ENCODE peak calls at places on chromosomes 1 and 21, in nine cellular contexts. R, O, W, D, Q, E, C, K and B are unnamed samples.

GRCh38 chr21:33655591-33656221 is 13.4 kb downstream of the ITSN1 start:
- DNase-seq in R (peak; percentile 65), W (peak; percentile 25), C (no peak), E (no peak), O (peak; percentile 92), K (no peak), Q (no peak), D (no peak), B (peak; percentile 97)

GRCh38 chr1:113394043-113394862 is 3.9 kb downstream of the MAGI3 start:
- DNase-seq in C (no peak), O (no peak), D (no peak), R (no peak), E (no peak), K (no peak), W (no peak), Q (no peak), B (no peak)

GRCh38 chr1:21779613-21780521 is 3.1 kb downstream of the USP48 start:
- DNase-seq in O (no peak), D (no peak), Q (no peak), W (no peak), E (no peak), C (no peak), K (no peak), R (no peak), B (no peak)

GRCh38 chr1:244296447-244296846 is 155.3 kb downstream of the ADSS2 start:
- DNase-seq in E (no peak), R (no peak), W (no peak), D (no peak), O (no peak), C (no peak), Q (no peak), K (no peak), B (no peak)

GRCh38 chr1:239261521-239261920 is 124.8 kb upstream of the CHRM3 start:
- DNase-seq in Q (no peak), O (no peak), W (no peak), K (no peak), E (no peak), D (no peak), R (no peak), C (no peak), B (peak; percentile 13)

GRCh38 chr1:161962094-161962887 is 61.4 kb downstream of the OLFML2B start:
- DNase-seq in D (peak; percentile 6), K (no peak), O (peak; percentile 83), E (no peak), W (no peak), Q (no peak), R (peak; percentile 63), C (no peak), B (peak; percentile 94)

GRCh38 chr1:164858233-164858632 is 299.2 kb downstream of the PBX1 start:
- DNase-seq in W (no peak), D (no peak), E (no peak), K (no peak), R (no peak), C (no peak), Q (no peak), O (no peak), B (no peak)

GRCh38 chr21:43733529-43734071 is 14.7 kb downstream of the PDXK start:
- DNase-seq in R (no peak), O (no peak), D (no peak), Q (no peak), E (no peak), W (peak; percentile 46), C (no peak), K (no peak), B (peak; percentile 45)

GRCh38 chr1:42941640-42942330 is 16.9 kb downstream of the SLC2A1 start:
- DNase-seq in D (no peak), E (no peak), R (peak; percentile 75), K (no peak), C (no peak), Q (peak; percentile 43), W (peak; percentile 89), O (peak; percentile 75), B (peak; percentile 92)

GRCh38 chr1:110566836-110567235 is 39.3 kb downstream of the KCNA2 start:
- DNase-seq in K (no peak), W (no peak), R (no peak), C (no peak), Q (no peak), O (no peak), E (no peak), D (no peak), B (no peak)

GRCh38 chr1:193120604-193121166 is 1.1 kb upstream of the CDC73 start:
- DNase-seq in W (no peak), R (no peak), E (no peak), D (no peak), Q (no peak), K (no peak), C (no peak), O (no peak), B (no peak)

GRCh38 chr1:41418868-41419583 is 57.8 kb downstream of the FOXO6 start:
- DNase-seq in R (peak; percentile 60), D (no peak), E (peak; percentile 50), C (no peak), O (peak; percentile 91), Q (peak; percentile 84), K (no peak), W (peak; percentile 85), B (peak; percentile 94)

GRCh38 chr1:14466006-14466405 is 132.5 kb upstream of the KAZN start:
- DNase-seq in K (no peak), E (no peak), D (no peak), R (no peak), C (no peak), W (no peak), O (no peak), Q (no peak), B (no peak)

GRCh38 chr1:230681599-230681998 is 32.3 kb downstream of the AGT start:
- DNase-seq in C (no peak), O (peak; percentile 64), R (peak; percentile 53), W (no peak), E (peak; percentile 65), K (no peak), D (no peak), Q (peak; percentile 75), B (peak; percentile 82)